ENCODE peak calls at places on chromosomes 7 and 10, in five cellular contexts. P, X, W, T and B are unnamed samples.

GRCh38 chr10:70122742-70123141 is 9.9 kb downstream of the AIFM2 start:
- DNase-seq in W (no peak), X (no peak), T (no peak), P (no peak), B (no peak)

GRCh38 chr7:23184709-23185354 is 3.0 kb downstream of the NUP42 start:
- DNase-seq in W (no peak), X (no peak), P (no peak), T (no peak), B (no peak)

GRCh38 chr7:83415840-83416239 is 233.1 kb downstream of the SEMA3E start:
- DNase-seq in X (no peak), T (no peak), W (no peak), P (no peak), B (no peak)

GRCh38 chr7:141944811-141945210 is 2.0 kb downstream of the CLEC5A start:
- DNase-seq in W (no peak), T (no peak), X (no peak), P (no peak), B (no peak)

GRCh38 chr7:2278026-2278425 is 36.0 kb downstream of the NUDT1 start:
- DNase-seq in P (no peak), T (no peak), W (no peak), X (no peak), B (no peak)

GRCh38 chr7:4023502-4023901 is 658.6 kb upstream of the FOXK1 start:
- DNase-seq in X (no peak), W (no peak), P (no peak), T (no peak), B (no peak)

GRCh38 chr10:70052462-70053211 is at the start of gene MACROH2A2:
- DNase-seq in T (peak; percentile 79), W (peak; percentile 86), P (peak; percentile 43), X (peak; percentile 74), B (peak; percentile 93)

GRCh38 chr7:139043823-139044812 is 8.3 kb upstream of the ZC3HAV1L start:
- DNase-seq in W (no peak), P (peak; percentile 55), T (no peak), X (no peak), B (no peak)

GRCh38 chr7:134752006-134752760 is 27.3 kb upstream of the CALD1 start:
- DNase-seq in P (no peak), T (no peak), W (no peak), X (no peak), B (peak; percentile 37)

GRCh38 chr7:102973096-102973802 is 60.4 kb downstream of the LRRC17 start:
- DNase-seq in T (no peak), X (no peak), P (no peak), W (peak; percentile 8), B (peak; percentile 64)

GRCh38 chr10:132062181-132062515 is 3.6 kb upstream of the JAKMIP3 start:
- DNase-seq in T (no peak), P (no peak), X (no peak), W (no peak), B (no peak)

GRCh38 chr10:73999703-74000102 is 1.8 kb downstream of the VCL start:
- DNase-seq in T (no peak), P (no peak), X (no peak), W (no peak), B (no peak)

GRCh38 chr10:77939561-77940001 is 13.0 kb upstream of the DLG5 start:
- DNase-seq in P (peak; percentile 58), T (peak; percentile 93), W (no peak), X (peak; percentile 79), B (no peak)

GRCh38 chr10:42955493-42955889 is 121.4 kb upstream of the RET start:
- DNase-seq in X (no peak), W (no peak), T (peak; percentile 36), P (peak; percentile 14), B (no peak)

GRCh38 chr7:139808401-139808800 is 20.7 kb upstream of the TBXAS1 start:
- DNase-seq in P (no peak), X (no peak), T (no peak), W (no peak), B (no peak)

GRCh38 chr7:28179081-28180030 is 1.2 kb downstream of the JAZF1 start:
- DNase-seq in T (peak; percentile 84), P (peak; percentile 72), W (peak; percentile 96), X (peak; percentile 73), B (no peak)

GRCh38 chr7:98352621-98353020 is 48.3 kb downstream of the BAIAP2L1 start:
- DNase-seq in X (no peak), W (no peak), T (no peak), P (no peak), B (no peak)

GRCh38 chr10:14459670-14460069 is 128.9 kb upstream of the FRMD4A start:
- DNase-seq in X (no peak), T (no peak), P (no peak), W (no peak), B (no peak)

GRCh38 chr10:14356921-14357320 is 26.2 kb upstream of the FRMD4A start:
- DNase-seq in P (no peak), T (no peak), X (no peak), W (no peak), B (peak; percentile 29)

GRCh38 chr7:103240806-103241205 is 56.4 kb upstream of the PMPCB start:
- DNase-seq in P (peak; percentile 66), X (no peak), T (no peak), W (no peak), B (no peak)

GRCh38 chr7:133602291-133602690 is 349.4 kb downstream of the EXOC4 start:
- DNase-seq in X (no peak), W (no peak), P (no peak), T (no peak), B (no peak)

GRCh38 chr10:100183482-100183881 is 2.3 kb downstream of the ERLIN1 start:
- DNase-seq in X (no peak), T (no peak), P (no peak), W (no peak), B (no peak)

GRCh38 chr10:56116684-56117083 is 244.4 kb downstream of the ZWINT start:
- DNase-seq in X (no peak), P (no peak), T (no peak), W (no peak), B (no peak)

GRCh38 chr7:17996442-17997223 is 31.0 kb downstream of the PRPS1L1 start:
- DNase-seq in T (no peak), W (no peak), X (no peak), P (no peak), B (no peak)

GRCh38 chr10:45514283-45515270 is 140.6 kb downstream of the ALOX5 start:
- DNase-seq in T (no peak), X (no peak), W (peak; percentile 45), P (no peak), B (no peak)

GRCh38 chr10:91976324-91977051 is 52.9 kb downstream of the BTAF1 start:
- DNase-seq in W (no peak), P (no peak), T (no peak), X (no peak), B (no peak)

GRCh38 chr7:113338297-113338696 is 219.9 kb upstream of the SMIM30 start:
- DNase-seq in X (no peak), T (no peak), P (no peak), W (no peak), B (no peak)

GRCh38 chr10:131788386-131788785 is 112.4 kb upstream of the PPP2R2D start:
- DNase-seq in T (peak; percentile 42), P (peak; percentile 21), W (no peak), X (no peak), B (no peak)

GRCh38 chr10:22624289-22624738 is 90.1 kb downstream of the PIP4K2A start:
- DNase-seq in T (no peak), P (no peak), W (no peak), X (no peak), B (no peak)

DNA sequence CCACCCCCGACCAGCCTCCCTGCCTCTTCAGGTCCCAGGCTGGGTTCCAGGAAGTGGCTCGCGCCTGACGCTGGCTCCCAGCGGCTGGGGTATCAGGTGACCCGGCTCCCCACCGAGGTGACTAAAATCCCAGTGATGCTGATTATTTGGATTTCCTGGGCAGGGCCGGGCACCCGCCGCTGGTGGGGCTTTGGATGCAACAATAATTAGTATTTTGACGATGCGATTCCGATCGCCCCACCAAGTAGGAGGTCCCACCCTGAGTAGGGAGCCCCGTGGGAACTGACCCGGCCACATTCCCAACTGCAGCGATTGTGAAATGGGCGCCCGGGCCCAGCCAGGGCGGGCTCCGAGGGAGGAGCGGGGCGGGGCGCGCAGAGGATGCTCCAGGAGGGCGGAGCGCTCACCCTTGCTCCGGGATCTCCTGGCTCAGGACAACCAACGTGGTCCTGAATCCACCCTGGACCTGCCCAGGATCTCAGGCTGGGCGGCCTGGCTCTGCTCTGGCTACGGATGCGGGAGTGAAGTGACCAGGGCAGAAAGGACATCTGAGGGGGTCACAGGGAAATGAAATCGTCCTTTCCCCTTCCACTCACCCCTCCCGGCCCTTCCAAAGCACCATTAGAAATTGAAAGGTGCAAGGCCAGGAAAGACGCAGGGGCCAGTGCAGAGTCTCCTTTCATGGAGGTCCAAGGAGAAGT is 32.6 kb downstream of the DUSP5 start:
- DNase-seq in X (peak; percentile 26), W (peak; percentile 90), P (no peak), T (peak; percentile 84), B (no peak)
- TF ChIP-seq EP300 in X (no peak), W (no peak), P (no peak), T (no peak), B (no peak)

DNA sequence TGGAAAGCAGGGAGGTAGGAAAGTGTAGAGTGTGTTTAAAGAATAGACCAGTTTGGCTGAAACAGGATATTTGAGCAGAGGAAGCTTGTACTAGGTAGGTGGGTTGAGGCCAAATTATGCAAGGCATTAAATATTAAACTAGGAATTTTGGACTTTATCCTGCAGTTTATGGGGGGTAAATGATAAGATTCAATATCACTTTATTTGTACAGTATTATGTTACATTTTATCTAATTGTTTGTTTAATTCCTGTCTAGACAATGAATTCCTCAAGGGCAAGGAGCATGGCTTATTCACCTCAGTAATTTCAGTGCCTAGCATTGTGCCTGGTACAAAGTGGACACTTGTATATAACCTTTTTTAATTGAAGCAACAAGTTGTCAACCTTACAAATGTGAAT is 125.9 kb downstream of the CFTR start:
- DNase-seq in X (no peak), W (no peak), T (no peak), P (no peak), B (no peak)
- TF ChIP-seq EP300 in X (no peak), W (no peak), T (no peak), P (no peak), B (no peak)

GRCh38 chr10:3499120-3499519 is 285.9 kb downstream of the KLF6 start:
- DNase-seq in P (no peak), T (no peak), X (no peak), W (no peak), B (no peak)

GRCh38 chr10:3500408-3500856 is 284.6 kb downstream of the KLF6 start:
- DNase-seq in W (no peak), P (no peak), X (peak; percentile 67), T (peak; percentile 90), B (no peak)

GRCh38 chr10:3503299-3503698 is 281.7 kb downstream of the KLF6 start:
- DNase-seq in P (no peak), T (no peak), W (no peak), X (no peak), B (no peak)

GRCh38 chr10:3497581-3497980 is 287.4 kb downstream of the KLF6 start:
- DNase-seq in X (no peak), T (no peak), P (no peak), W (no peak), B (no peak)

DNA sequence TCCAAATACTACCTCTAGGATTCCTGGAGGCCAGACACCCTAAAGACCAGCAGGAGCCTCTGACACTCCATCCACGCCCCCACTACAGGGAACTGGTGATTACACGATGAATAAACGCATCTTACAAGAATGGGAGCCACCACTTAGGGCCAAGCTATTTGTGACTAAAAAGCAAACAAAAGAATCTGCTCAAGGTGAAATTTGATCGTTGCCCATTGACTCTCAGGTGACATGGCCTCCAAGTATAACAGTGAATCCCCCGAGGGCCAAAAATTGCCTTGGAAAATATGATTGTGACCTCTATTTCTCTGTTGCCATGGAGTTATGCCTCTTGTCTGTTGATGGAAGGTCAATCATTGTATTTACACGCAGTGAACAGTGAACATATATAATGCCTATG is 282.4 kb downstream of the KLF6 start:
- DNase-seq in W (no peak), P (no peak), T (no peak), X (no peak), B (no peak)
- TF ChIP-seq EP300 in W (no peak), P (no peak), T (no peak), X (no peak), B (no peak)

GRCh38 chr10:7687228-7687907 is 15.7 kb upstream of the ITIH2 start:
- DNase-seq in T (peak; percentile 93), X (peak; percentile 82), P (peak; percentile 84), W (no peak), B (peak; percentile 95)
- TF ChIP-seq EP300 in T (no peak), X (no peak), P (no peak), W (no peak), B (no peak)